ENCODE peak calls at places on chromosomes 4 and X, in ten cellular contexts. Y is endodermal cell, D is adrenal gland, U is upper lobe of left lung, B is left ventricle myocardium inferior, H is ascending aorta, W is Caco-2, R is neural progenitor cell, E is MM.1S, P is astrocyte. M is an unnamed sample. For H3K4me1 and H3K27me3, the result is how much of the 10 kb centered on the place peaks cover.

GRCh38 chr4:15649914-15650545 is 5.1 kb downstream of the FBXL5 start:
- DNase-seq in B (no peak), D (peak), E (peak), W (peak), U (peak), Y (peak), R (peak), P (peak), H (no peak), M (no peak)

GRCh38 chr4:24796632-24797031 is 1.3 kb downstream of the SOD3 start:
- DNase-seq in B (no peak), E (no peak), U (no peak), P (no peak), W (no peak), H (no peak), Y (no peak), R (no peak), D (no peak), M (no peak)

GRCh38 chrX:1555370-1555769 is 18.4 kb upstream of the P2RY8 start:
- DNase-seq in R (no peak), E (no peak), B (no peak), D (no peak), W (no peak), Y (no peak), P (no peak), U (no peak), H (no peak), M (peak)

GRCh38 chrX:49184294-49185061 is 1.7 kb downstream of the PRICKLE3 start:
- DNase-seq in H (peak), E (no peak), P (peak), Y (peak), W (no peak), D (peak), B (peak), U (peak), R (peak), M (peak)

GRCh38 chr4:70706516-70706915 is 15.2 kb upstream of the RUFY3 start:
- DNase-seq in R (peak), E (no peak), P (peak), U (no peak), Y (no peak), D (no peak), H (no peak), B (no peak), W (no peak), M (no peak)

GRCh38 chr4:111957131-111957530 is 188.1 kb upstream of the FAM241A start:
- DNase-seq in P (no peak), H (no peak), U (no peak), E (no peak), W (no peak), D (no peak), Y (no peak), B (no peak), R (no peak), M (no peak)

GRCh38 chr4:88195666-88196365 is 37.4 kb upstream of the ABCG2 start:
- DNase-seq in D (no peak), P (no peak), E (peak), Y (peak), H (no peak), U (no peak), B (no peak), W (peak), R (peak), M (no peak)

GRCh38 chrX:1452497-1453389 is at the start of gene ASMTL:
- DNase-seq in P (peak), Y (peak), W (peak), D (peak), U (peak), H (peak), R (peak), B (peak), E (peak), M (peak)

GRCh38 chr4:148270600-148270999 is 171.6 kb downstream of the NR3C2 start:
- DNase-seq in Y (no peak), D (no peak), B (no peak), H (no peak), P (peak), E (no peak), R (no peak), W (no peak), U (no peak), M (no peak)

GRCh38 chr4:5409237-5409636 is 299.1 kb downstream of the EVC2 start:
- DNase-seq in R (no peak), E (no peak), B (no peak), D (no peak), H (no peak), U (no peak), P (peak), Y (no peak), W (no peak), M (no peak)

GRCh38 chrX:153440556-153441135 is 5.2 kb downstream of the TREX2 start:
- DNase-seq in H (no peak), P (no peak), U (no peak), B (no peak), D (no peak), W (no peak), R (no peak), Y (no peak), E (no peak), M (no peak)

GRCh38 chrX:139967300-139967699 is 2.0 kb upstream of the CXorf66 start:
- DNase-seq in Y (peak), B (no peak), U (no peak), W (no peak), E (no peak), P (no peak), R (peak), H (no peak), D (no peak), M (no peak)

GRCh38 chr4:10457255-10457801 is at the start of gene ZNF518B:
- DNase-seq in D (peak), W (no peak), P (peak), R (peak), B (peak), U (peak), Y (peak), E (peak), H (no peak), M (peak)

GRCh38 chr4:3348621-3349020 is 55.8 kb downstream of the RGS12 start:
- DNase-seq in D (no peak), U (no peak), B (no peak), R (no peak), Y (no peak), E (no peak), P (no peak), W (no peak), H (no peak), M (no peak)

GRCh38 chrX:38970074-38970473 is 168.8 kb downstream of the MID1IP1 start:
- DNase-seq in U (no peak), H (no peak), Y (no peak), D (no peak), W (no peak), P (no peak), E (no peak), B (no peak), R (no peak), M (no peak)

GRCh38 chrX:38970845-38971244 is 169.6 kb downstream of the MID1IP1 start:
- DNase-seq in D (no peak), U (no peak), B (no peak), P (no peak), E (no peak), W (no peak), R (no peak), H (no peak), Y (no peak), M (no peak)

GRCh38 chrX:38974542-38974941 is 173.3 kb downstream of the MID1IP1 start:
- DNase-seq in P (no peak), H (no peak), D (no peak), U (no peak), Y (no peak), R (no peak), B (no peak), E (no peak), W (no peak), M (no peak)

GRCh38 chrX:38973327-38973726 is 172.1 kb downstream of the MID1IP1 start:
- DNase-seq in H (no peak), R (no peak), W (peak), E (no peak), Y (no peak), B (no peak), D (no peak), P (no peak), U (no peak), M (peak)

GRCh38 chrX:38975368-38975767 is 174.1 kb downstream of the MID1IP1 start:
- DNase-seq in D (no peak), E (no peak), H (no peak), U (no peak), P (no peak), B (no peak), Y (no peak), R (no peak), W (no peak), M (no peak)
- H3K4me1 ChIP-seq in D (under half), E (under half), H (under half), U (under half), P (under half), B (under half), Y (under half), R (under half), W (under half), M (under half)

GRCh38 chr4:153790962-153791551 is 2.2 kb upstream of the SFRP2 start:
- DNase-seq in H (no peak), B (no peak), D (no peak), U (no peak), P (no peak), R (peak), Y (peak), E (no peak), W (no peak), M (peak)
- H3K4me3 ChIP-seq in H (peak), B (peak), D (no peak), U (peak), P (no peak), R (peak), Y (peak), E (no peak), W (no peak), M (peak)

DNA sequence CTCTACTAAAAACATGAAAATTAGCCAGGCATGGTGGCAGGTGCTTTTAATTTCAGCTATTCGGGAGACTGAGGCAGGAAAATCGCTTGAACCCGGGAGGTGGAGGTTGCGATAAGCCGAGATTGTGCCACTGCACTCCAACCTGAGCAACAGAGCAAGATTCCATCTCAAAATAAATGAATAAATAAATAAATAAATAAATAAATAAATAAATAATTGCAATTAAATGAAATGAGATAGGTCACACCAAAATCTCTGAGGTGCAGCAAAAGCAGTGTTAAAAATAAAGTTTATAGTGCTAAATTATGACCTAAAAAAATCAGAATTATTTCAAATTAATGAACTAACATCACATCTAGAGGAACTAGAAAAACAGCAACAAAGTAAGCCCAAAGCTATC is 13.6 kb upstream of the CYLC1 start:
- DNase-seq in D (no peak), E (no peak), Y (no peak), R (no peak), B (no peak), U (no peak), H (no peak), P (no peak), W (no peak), M (no peak)
- H3K27me3 ChIP-seq in D (under half), E (under half), Y (under half), R (under half), B (under half), U (under half), H (under half), P (under half), W (under half), M (under half)

DNA sequence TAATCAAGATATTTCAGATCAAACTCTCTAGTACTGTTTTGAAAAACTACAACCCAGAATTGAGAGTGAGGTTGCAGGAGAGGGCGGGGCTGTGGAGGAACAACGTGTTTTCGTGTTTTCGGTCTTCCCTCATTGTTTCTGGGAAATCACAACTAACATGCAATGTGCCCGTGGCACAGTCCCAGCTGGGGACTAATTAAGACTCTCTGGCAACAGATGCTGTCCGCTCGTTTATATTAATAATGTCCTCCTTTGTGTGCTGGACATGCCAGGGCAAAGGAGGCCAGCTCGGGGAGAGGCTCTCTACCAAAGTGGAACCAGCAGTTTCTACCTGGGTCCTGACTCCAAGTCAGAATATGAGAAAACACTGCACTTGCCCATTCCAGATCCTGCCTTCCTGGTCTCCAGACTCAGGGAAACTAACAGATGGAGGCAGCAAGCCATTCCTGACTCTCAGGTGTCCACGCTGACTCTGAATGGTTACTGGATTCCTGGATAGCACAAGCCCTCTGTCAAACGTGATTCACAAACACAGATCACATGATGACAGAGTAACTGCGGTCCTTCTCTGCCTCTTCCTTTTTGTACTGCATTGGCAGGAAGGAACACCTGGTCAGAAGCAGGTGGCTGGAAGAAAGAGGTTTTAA is 65.1 kb downstream of the COQ2 start:
- DNase-seq in U (peak), H (no peak), Y (no peak), W (no peak), P (peak), D (no peak), E (peak), R (no peak), B (no peak), M (peak)
- H3K4me1 ChIP-seq in U (under half), H (under half), Y (under half), W (under half), P (under half), D (under half), E (half or more), R (under half), B (under half), M (under half)

GRCh38 chr4:120064887-120065286 is 1.8 kb downstream of the MAD2L1 start:
- DNase-seq in H (no peak), D (no peak), B (no peak), W (no peak), U (no peak), Y (no peak), E (no peak), R (no peak), P (no peak), M (no peak)
- H3K4me3 ChIP-seq in H (no peak), D (no peak), B (no peak), W (no peak), U (no peak), Y (peak), E (peak), R (peak), P (peak), M (no peak)

DNA sequence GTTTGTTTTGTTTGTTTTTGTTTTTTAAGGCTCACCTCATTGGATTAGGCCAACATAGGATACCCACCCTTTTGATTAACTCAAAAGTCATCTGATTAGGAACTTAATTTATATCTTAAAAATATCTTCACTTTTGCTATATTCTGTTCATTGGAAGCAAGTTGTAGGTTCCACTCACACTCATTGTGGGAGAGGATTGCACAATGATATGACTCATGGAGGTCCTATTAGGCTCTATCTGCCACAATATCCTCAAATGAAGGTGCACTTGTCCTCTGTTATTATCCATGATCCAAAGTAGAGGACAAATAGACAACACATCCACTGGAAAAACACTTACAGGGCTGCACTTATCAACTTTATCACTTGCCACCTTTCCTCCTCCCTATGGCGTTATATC is 60.5 kb upstream of the ADAMTS3 start:
- DNase-seq in D (no peak), E (no peak), Y (no peak), U (no peak), H (no peak), R (no peak), B (no peak), P (peak), W (no peak), M (no peak)
- H3K27me3 ChIP-seq in D (under half), E (under half), Y (under half), U (under half), H (under half), R (under half), B (under half), P (under half), W (under half), M (under half)

GRCh38 chr4:139556735-139557505 is 901 bp upstream of the SETD7 start:
- DNase-seq in B (peak), Y (peak), E (peak), W (peak), D (peak), R (peak), H (peak), P (no peak), U (peak), M (peak)
- H3K4me1 ChIP-seq in B (half or more), Y (under half), E (under half), W (under half), D (under half), R (under half), H (under half), P (under half), U (under half), M (under half)

DNA sequence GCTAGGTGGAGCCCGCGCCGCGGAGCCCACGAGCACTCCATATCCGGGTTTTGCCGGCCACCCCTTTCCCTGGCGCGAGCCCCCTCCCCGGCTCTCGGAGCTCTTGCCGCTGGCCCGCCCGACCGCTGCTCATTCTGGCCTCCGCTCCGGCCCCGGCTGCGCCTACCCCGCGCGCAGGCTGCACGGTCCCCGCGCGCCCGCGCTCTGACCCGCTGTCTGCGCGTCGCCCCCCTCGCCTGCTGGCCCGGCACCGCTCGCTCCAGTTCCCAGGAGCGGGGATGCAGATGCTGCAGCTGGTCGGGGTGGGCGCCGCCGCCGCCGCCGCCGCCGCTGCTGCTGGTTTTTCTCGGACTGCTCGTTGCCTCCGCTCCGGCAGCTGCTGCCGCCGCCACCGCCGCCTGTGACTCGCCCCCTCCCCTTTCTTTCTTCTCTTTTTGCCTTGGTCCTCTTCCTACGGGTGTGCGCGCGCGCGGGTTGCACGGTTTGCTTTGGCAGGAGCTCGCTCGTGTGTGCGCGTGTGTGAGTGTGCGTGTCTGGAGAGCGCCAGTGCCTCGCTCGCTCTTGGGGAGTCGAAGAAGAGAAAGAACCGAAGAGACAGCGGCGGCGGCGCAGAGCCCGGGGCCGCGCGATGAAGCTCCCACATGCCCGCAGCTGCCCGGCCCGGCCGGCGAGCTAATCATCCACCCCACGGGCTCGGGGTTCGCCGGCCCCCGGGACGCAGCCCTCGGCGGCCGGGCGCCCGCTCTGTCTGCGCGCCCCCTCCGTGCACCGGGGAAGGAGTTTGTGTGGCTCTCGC is at the start of gene ADGRL3:
- DNase-seq in R (peak), H (no peak), P (peak), B (peak), D (peak), E (no peak), U (no peak), Y (peak), W (no peak), M (no peak)
- H3K4me3 ChIP-seq in R (peak), H (peak), P (peak), B (peak), D (peak), E (peak), U (peak), Y (peak), W (no peak), M (peak)

M was measured in upper lobe of right lung.